ENCODE peak calls at places on chromosomes 4 and X, in nine cellular contexts. One of them, this sample, is unnamed.

GRCh38 chr4:39452860-39453587 is 5.7 kb downstream of the RPL9 start:
- DNase-seq in Panc1: no peak
- DNase-seq in tibial artery: no peak
- DNase-seq in brain microvascular endothelial cell: no peak
- DNase-seq in epithelial cell of esophagus: no peak
- DNase-seq in neuronal stem cell: no peak
- DNase-seq in SK-N-SH: no peak
- DNase-seq in fibroblast of mammary gland: no peak
- DNase-seq in PC-9: no peak
- DNase-seq in this sample: no peak

GRCh38 chrX:51837926-51838325 is 55.5 kb upstream of the MAGED1 start:
- DNase-seq in fibroblast of mammary gland: peak
- DNase-seq in SK-N-SH: peak
- DNase-seq in Panc1: no peak
- DNase-seq in epithelial cell of esophagus: peak
- DNase-seq in PC-9: no peak
- DNase-seq in neuronal stem cell: no peak
- DNase-seq in brain microvascular endothelial cell: peak
- DNase-seq in tibial artery: no peak
- DNase-seq in this sample: no peak

GRCh38 chr4:156390599-156391296 is 437.1 kb upstream of the CTSO start:
- DNase-seq in brain microvascular endothelial cell: no peak
- DNase-seq in tibial artery: peak
- DNase-seq in SK-N-SH: no peak
- DNase-seq in Panc1: no peak
- DNase-seq in neuronal stem cell: no peak
- DNase-seq in PC-9: no peak
- DNase-seq in epithelial cell of esophagus: no peak
- DNase-seq in fibroblast of mammary gland: peak
- DNase-seq in this sample: peak

GRCh38 chrX:151753313-151754041 is 18.9 kb downstream of the CNGA2 start:
- DNase-seq in SK-N-SH: peak
- DNase-seq in brain microvascular endothelial cell: peak
- DNase-seq in neuronal stem cell: peak
- DNase-seq in epithelial cell of esophagus: peak
- DNase-seq in tibial artery: peak
- DNase-seq in Panc1: peak
- DNase-seq in PC-9: peak
- DNase-seq in fibroblast of mammary gland: peak
- DNase-seq in this sample: peak

GRCh38 chrX:13078739-13079444 is 34.5 kb upstream of the FAM9C start:
- DNase-seq in neuronal stem cell: no peak
- DNase-seq in PC-9: no peak
- DNase-seq in brain microvascular endothelial cell: peak
- DNase-seq in SK-N-SH: no peak
- DNase-seq in epithelial cell of esophagus: no peak
- DNase-seq in fibroblast of mammary gland: peak
- DNase-seq in Panc1: no peak
- DNase-seq in tibial artery: peak
- DNase-seq in this sample: peak

GRCh38 chrX:107566603-107567262 is 61.6 kb upstream of the PRPS1 start:
- DNase-seq in neuronal stem cell: no peak
- DNase-seq in PC-9: no peak
- DNase-seq in tibial artery: no peak
- DNase-seq in SK-N-SH: no peak
- DNase-seq in fibroblast of mammary gland: no peak
- DNase-seq in brain microvascular endothelial cell: peak
- DNase-seq in Panc1: no peak
- DNase-seq in epithelial cell of esophagus: peak
- DNase-seq in this sample: no peak

GRCh38 chr4:86092684-86093083 is 267.2 kb downstream of the MAPK10 start:
- DNase-seq in Panc1: no peak
- DNase-seq in PC-9: no peak
- DNase-seq in tibial artery: no peak
- DNase-seq in SK-N-SH: no peak
- DNase-seq in epithelial cell of esophagus: peak
- DNase-seq in neuronal stem cell: no peak
- DNase-seq in brain microvascular endothelial cell: peak
- DNase-seq in fibroblast of mammary gland: peak
- DNase-seq in this sample: peak

GRCh38 chr4:153969542-153969941 is 180.7 kb upstream of the SFRP2 start:
- DNase-seq in brain microvascular endothelial cell: no peak
- DNase-seq in Panc1: no peak
- DNase-seq in SK-N-SH: no peak
- DNase-seq in tibial artery: no peak
- DNase-seq in neuronal stem cell: no peak
- DNase-seq in PC-9: no peak
- DNase-seq in epithelial cell of esophagus: no peak
- DNase-seq in fibroblast of mammary gland: peak
- DNase-seq in this sample: peak

GRCh38 chr4:139492429-139492828 is 38.5 kb downstream of the RAB33B start:
- DNase-seq in brain microvascular endothelial cell: no peak
- DNase-seq in tibial artery: no peak
- DNase-seq in Panc1: no peak
- DNase-seq in fibroblast of mammary gland: no peak
- DNase-seq in neuronal stem cell: no peak
- DNase-seq in PC-9: no peak
- DNase-seq in epithelial cell of esophagus: no peak
- DNase-seq in SK-N-SH: no peak
- DNase-seq in this sample: no peak
- H3K4me3 ChIP-seq in brain microvascular endothelial cell: no peak
- H3K4me3 ChIP-seq in tibial artery: no peak
- H3K4me3 ChIP-seq in Panc1: no peak
- H3K4me3 ChIP-seq in fibroblast of mammary gland: no peak
- H3K4me3 ChIP-seq in neuronal stem cell: no peak
- H3K4me3 ChIP-seq in PC-9: no peak
- H3K4me3 ChIP-seq in epithelial cell of esophagus: no peak
- H3K4me3 ChIP-seq in SK-N-SH: no peak
- H3K4me3 ChIP-seq in this sample: no peak

GRCh38 chrX:16474511-16474910 is 175.4 kb upstream of the S100G start:
- DNase-seq in neuronal stem cell: no peak
- DNase-seq in SK-N-SH: no peak
- DNase-seq in PC-9: no peak
- DNase-seq in Panc1: no peak
- DNase-seq in epithelial cell of esophagus: no peak
- DNase-seq in fibroblast of mammary gland: no peak
- DNase-seq in tibial artery: no peak
- DNase-seq in brain microvascular endothelial cell: no peak
- DNase-seq in this sample: no peak

GRCh38 chrX:16476692-16477091 is 173.3 kb upstream of the S100G start:
- DNase-seq in fibroblast of mammary gland: no peak
- DNase-seq in brain microvascular endothelial cell: no peak
- DNase-seq in SK-N-SH: no peak
- DNase-seq in Panc1: no peak
- DNase-seq in epithelial cell of esophagus: no peak
- DNase-seq in PC-9: no peak
- DNase-seq in tibial artery: no peak
- DNase-seq in neuronal stem cell: no peak
- DNase-seq in this sample: no peak

GRCh38 chrX:16476009-16476408 is 173.9 kb upstream of the S100G start:
- DNase-seq in tibial artery: no peak
- DNase-seq in Panc1: no peak
- DNase-seq in epithelial cell of esophagus: no peak
- DNase-seq in neuronal stem cell: no peak
- DNase-seq in SK-N-SH: no peak
- DNase-seq in brain microvascular endothelial cell: no peak
- DNase-seq in PC-9: no peak
- DNase-seq in fibroblast of mammary gland: no peak
- DNase-seq in this sample: no peak

GRCh38 chrX:16484338-16484737 is 165.6 kb upstream of the S100G start:
- DNase-seq in brain microvascular endothelial cell: peak
- DNase-seq in fibroblast of mammary gland: peak
- DNase-seq in PC-9: peak
- DNase-seq in epithelial cell of esophagus: peak
- DNase-seq in neuronal stem cell: no peak
- DNase-seq in Panc1: peak
- DNase-seq in SK-N-SH: no peak
- DNase-seq in tibial artery: no peak
- DNase-seq in this sample: peak

GRCh38 chrX:16479206-16479869 is 170.6 kb upstream of the S100G start:
- DNase-seq in tibial artery: no peak
- DNase-seq in brain microvascular endothelial cell: peak
- DNase-seq in neuronal stem cell: no peak
- DNase-seq in fibroblast of mammary gland: peak
- DNase-seq in Panc1: peak
- DNase-seq in epithelial cell of esophagus: peak
- DNase-seq in PC-9: no peak
- DNase-seq in SK-N-SH: no peak
- DNase-seq in this sample: no peak
- H3K4me3 ChIP-seq in tibial artery: no peak
- H3K4me3 ChIP-seq in brain microvascular endothelial cell: no peak
- H3K4me3 ChIP-seq in neuronal stem cell: no peak
- H3K4me3 ChIP-seq in fibroblast of mammary gland: no peak
- H3K4me3 ChIP-seq in Panc1: no peak
- H3K4me3 ChIP-seq in epithelial cell of esophagus: no peak
- H3K4me3 ChIP-seq in PC-9: no peak
- H3K4me3 ChIP-seq in SK-N-SH: peak
- H3K4me3 ChIP-seq in this sample: no peak

GRCh38 chrX:66043584-66043983 is 3.7 kb upstream of the VSIG4 start:
- DNase-seq in brain microvascular endothelial cell: no peak
- DNase-seq in PC-9: no peak
- DNase-seq in epithelial cell of esophagus: no peak
- DNase-seq in fibroblast of mammary gland: no peak
- DNase-seq in SK-N-SH: no peak
- DNase-seq in Panc1: no peak
- DNase-seq in tibial artery: no peak
- DNase-seq in neuronal stem cell: no peak
- DNase-seq in this sample: no peak
- H3K4me3 ChIP-seq in brain microvascular endothelial cell: no peak
- H3K4me3 ChIP-seq in PC-9: no peak
- H3K4me3 ChIP-seq in epithelial cell of esophagus: no peak
- H3K4me3 ChIP-seq in fibroblast of mammary gland: no peak
- H3K4me3 ChIP-seq in SK-N-SH: no peak
- H3K4me3 ChIP-seq in Panc1: no peak
- H3K4me3 ChIP-seq in tibial artery: no peak
- H3K4me3 ChIP-seq in neuronal stem cell: no peak
- H3K4me3 ChIP-seq in this sample: no peak

GRCh38 chr4:115272185-115272584 is 158.8 kb upstream of the NDST4 start:
- DNase-seq in Panc1: no peak
- DNase-seq in tibial artery: no peak
- DNase-seq in epithelial cell of esophagus: no peak
- DNase-seq in SK-N-SH: no peak
- DNase-seq in fibroblast of mammary gland: no peak
- DNase-seq in neuronal stem cell: no peak
- DNase-seq in PC-9: no peak
- DNase-seq in brain microvascular endothelial cell: no peak
- DNase-seq in this sample: no peak
- H3K4me3 ChIP-seq in Panc1: no peak
- H3K4me3 ChIP-seq in tibial artery: no peak
- H3K4me3 ChIP-seq in epithelial cell of esophagus: no peak
- H3K4me3 ChIP-seq in SK-N-SH: no peak
- H3K4me3 ChIP-seq in fibroblast of mammary gland: no peak
- H3K4me3 ChIP-seq in neuronal stem cell: no peak
- H3K4me3 ChIP-seq in PC-9: no peak
- H3K4me3 ChIP-seq in brain microvascular endothelial cell: no peak
- H3K4me3 ChIP-seq in this sample: no peak

GRCh38 chr4:139171878-139172691 is 4.9 kb downstream of the ELF2 start:
- DNase-seq in PC-9: peak
- DNase-seq in SK-N-SH: no peak
- DNase-seq in neuronal stem cell: no peak
- DNase-seq in fibroblast of mammary gland: peak
- DNase-seq in epithelial cell of esophagus: peak
- DNase-seq in Panc1: no peak
- DNase-seq in brain microvascular endothelial cell: peak
- DNase-seq in tibial artery: no peak
- DNase-seq in this sample: no peak
- H3K4me3 ChIP-seq in PC-9: peak
- H3K4me3 ChIP-seq in SK-N-SH: no peak
- H3K4me3 ChIP-seq in neuronal stem cell: no peak
- H3K4me3 ChIP-seq in fibroblast of mammary gland: peak
- H3K4me3 ChIP-seq in epithelial cell of esophagus: no peak
- H3K4me3 ChIP-seq in Panc1: no peak
- H3K4me3 ChIP-seq in brain microvascular endothelial cell: no peak
- H3K4me3 ChIP-seq in tibial artery: no peak
- H3K4me3 ChIP-seq in this sample: peak

GRCh38 chr4:175146799-175147198 is 228.6 kb downstream of the ADAM29 start:
- DNase-seq in epithelial cell of esophagus: no peak
- DNase-seq in tibial artery: no peak
- DNase-seq in SK-N-SH: no peak
- DNase-seq in fibroblast of mammary gland: no peak
- DNase-seq in neuronal stem cell: no peak
- DNase-seq in PC-9: no peak
- DNase-seq in Panc1: no peak
- DNase-seq in brain microvascular endothelial cell: no peak
- DNase-seq in this sample: no peak
- H3K4me3 ChIP-seq in epithelial cell of esophagus: no peak
- H3K4me3 ChIP-seq in tibial artery: no peak
- H3K4me3 ChIP-seq in SK-N-SH: no peak
- H3K4me3 ChIP-seq in fibroblast of mammary gland: no peak
- H3K4me3 ChIP-seq in neuronal stem cell: no peak
- H3K4me3 ChIP-seq in PC-9: no peak
- H3K4me3 ChIP-seq in Panc1: no peak
- H3K4me3 ChIP-seq in brain microvascular endothelial cell: no peak
- H3K4me3 ChIP-seq in this sample: no peak

GRCh38 chrX:42456301-42456700 is 321.7 kb downstream of the PPP1R2C start:
- DNase-seq in Panc1: no peak
- DNase-seq in epithelial cell of esophagus: no peak
- DNase-seq in fibroblast of mammary gland: no peak
- DNase-seq in SK-N-SH: no peak
- DNase-seq in neuronal stem cell: no peak
- DNase-seq in brain microvascular endothelial cell: no peak
- DNase-seq in tibial artery: no peak
- DNase-seq in PC-9: no peak
- DNase-seq in this sample: no peak
- H3K4me3 ChIP-seq in Panc1: no peak
- H3K4me3 ChIP-seq in epithelial cell of esophagus: no peak
- H3K4me3 ChIP-seq in fibroblast of mammary gland: no peak
- H3K4me3 ChIP-seq in SK-N-SH: no peak
- H3K4me3 ChIP-seq in neuronal stem cell: no peak
- H3K4me3 ChIP-seq in brain microvascular endothelial cell: no peak
- H3K4me3 ChIP-seq in tibial artery: no peak
- H3K4me3 ChIP-seq in PC-9: no peak
- H3K4me3 ChIP-seq in this sample: no peak

GRCh38 chrX:117969782-117970181 is 146.8 kb downstream of the KLHL13 start:
- DNase-seq in tibial artery: no peak
- DNase-seq in neuronal stem cell: no peak
- DNase-seq in PC-9: no peak
- DNase-seq in SK-N-SH: no peak
- DNase-seq in brain microvascular endothelial cell: no peak
- DNase-seq in epithelial cell of esophagus: no peak
- DNase-seq in Panc1: no peak
- DNase-seq in fibroblast of mammary gland: no peak
- DNase-seq in this sample: no peak

GRCh38 chrX:117972681-117973080 is 143.9 kb downstream of the KLHL13 start:
- DNase-seq in brain microvascular endothelial cell: no peak
- DNase-seq in fibroblast of mammary gland: no peak
- DNase-seq in PC-9: no peak
- DNase-seq in tibial artery: no peak
- DNase-seq in SK-N-SH: no peak
- DNase-seq in epithelial cell of esophagus: no peak
- DNase-seq in neuronal stem cell: no peak
- DNase-seq in Panc1: no peak
- DNase-seq in this sample: no peak

GRCh38 chrX:117973175-117974075 is 143.2 kb downstream of the KLHL13 start:
- DNase-seq in tibial artery: no peak
- DNase-seq in Panc1: no peak
- DNase-seq in fibroblast of mammary gland: no peak
- DNase-seq in SK-N-SH: peak
- DNase-seq in neuronal stem cell: no peak
- DNase-seq in epithelial cell of esophagus: peak
- DNase-seq in brain microvascular endothelial cell: no peak
- DNase-seq in PC-9: no peak
- DNase-seq in this sample: no peak

GRCh38 chrX:117969337-117969736 is 147.3 kb downstream of the KLHL13 start:
- DNase-seq in PC-9: no peak
- DNase-seq in epithelial cell of esophagus: no peak
- DNase-seq in SK-N-SH: no peak
- DNase-seq in Panc1: no peak
- DNase-seq in tibial artery: no peak
- DNase-seq in fibroblast of mammary gland: no peak
- DNase-seq in brain microvascular endothelial cell: no peak
- DNase-seq in neuronal stem cell: no peak
- DNase-seq in this sample: no peak
- H3K4me3 ChIP-seq in PC-9: no peak
- H3K4me3 ChIP-seq in epithelial cell of esophagus: no peak
- H3K4me3 ChIP-seq in SK-N-SH: no peak
- H3K4me3 ChIP-seq in Panc1: no peak
- H3K4me3 ChIP-seq in tibial artery: no peak
- H3K4me3 ChIP-seq in fibroblast of mammary gland: no peak
- H3K4me3 ChIP-seq in brain microvascular endothelial cell: no peak
- H3K4me3 ChIP-seq in neuronal stem cell: no peak
- H3K4me3 ChIP-seq in this sample: no peak